ENCODE peak calls at places on chromosomes 12 and 14, in six cellular contexts. Q, G, H, V, J and S are unnamed samples.

GRCh38 chr12:17763365-17763764 is 326.6 kb downstream of the RERGL start:
- DNase-seq in Q (no peak), J (no peak), H (no peak), V (no peak), G (no peak), S (no peak)

GRCh38 chr14:30621354-30621953 is 665 bp upstream of the SCFD1 start:
- DNase-seq in G (peak), H (peak), V (no peak), Q (no peak), J (no peak), S (no peak)

GRCh38 chr12:15280930-15281329 is 41.4 kb upstream of the PTPRO start:
- DNase-seq in H (no peak), Q (no peak), G (no peak), J (no peak), V (no peak), S (no peak)

GRCh38 chr12:761276-761675 is 8.9 kb downstream of the WNK1 start:
- DNase-seq in G (no peak), H (no peak), J (no peak), Q (no peak), V (no peak), S (no peak)

GRCh38 chr12:3293446-3294161 is 197.4 kb upstream of the PRMT8 start:
- DNase-seq in V (no peak), J (no peak), G (no peak), H (no peak), Q (no peak), S (no peak)

GRCh38 chr12:41706376-41706775 is 438.3 kb downstream of the GXYLT1 start:
- DNase-seq in H (no peak), V (no peak), G (no peak), Q (no peak), J (no peak), S (no peak)

GRCh38 chr12:19234171-19234704 is 104.7 kb downstream of the PLEKHA5 start:
- DNase-seq in Q (no peak), V (no peak), H (peak), G (no peak), J (no peak), S (no peak)

GRCh38 chr14:104882325-104882973 is 17.4 kb downstream of the CEP170B start:
- DNase-seq in V (no peak), G (no peak), H (peak), J (peak), Q (peak), S (peak)

GRCh38 chr14:105249175-105250007 is 1.1 kb downstream of the BTBD6 start:
- DNase-seq in V (no peak), J (no peak), G (no peak), Q (no peak), H (peak), S (peak)

GRCh38 chr12:17642340-17642650 is 447.7 kb downstream of the RERGL start:
- DNase-seq in J (no peak), H (no peak), Q (no peak), V (no peak), G (no peak), S (no peak)

GRCh38 chr12:2958432-2959193 is 584 bp upstream of the TEAD4 start:
- DNase-seq in V (no peak), Q (peak), G (peak), H (peak), J (peak), S (peak)

GRCh38 chr12:125734137-125734536 is 668.9 kb downstream of the AACS start:
- DNase-seq in H (no peak), Q (no peak), G (no peak), V (no peak), J (no peak), S (peak)

GRCh38 chr14:29734732-29735131 is 192.9 kb downstream of the PRKD1 start:
- DNase-seq in G (no peak), V (no peak), J (no peak), H (no peak), Q (no peak), S (no peak)

GRCh38 chr12:13196302-13196921 is at the start of gene EMP1:
- DNase-seq in J (no peak), V (peak), G (peak), Q (peak), H (peak), S (peak)

DNA sequence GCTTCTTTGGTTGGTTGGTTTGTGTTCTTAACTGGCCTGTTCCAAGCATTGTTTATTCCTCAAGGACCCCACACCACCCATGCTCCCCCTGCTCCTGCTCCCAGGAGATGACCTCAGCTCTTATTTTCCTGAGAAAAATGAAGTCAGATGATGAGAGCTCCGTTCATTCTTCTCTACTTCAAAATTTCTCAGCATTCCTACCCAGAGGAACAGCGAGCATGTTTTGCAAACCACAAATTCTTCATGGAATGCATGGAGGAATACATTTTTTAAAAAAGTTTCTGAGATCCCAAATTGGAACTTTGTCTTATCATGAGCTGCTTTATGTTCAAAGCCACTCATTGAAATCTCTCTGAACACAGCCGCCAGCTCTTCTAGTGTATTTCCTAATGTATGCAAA is 44.9 kb downstream of the SYNE2 start:
- DNase-seq in G (no peak), H (no peak), Q (no peak), J (no peak), V (no peak), S (no peak)
- TF ChIP-seq JUND in G (no peak), H (peak), Q (no peak), J (no peak), V (no peak), S (no peak)

GRCh38 chr14:68947802-68948201 is 31.3 kb downstream of the ACTN1 start:
- DNase-seq in V (no peak), Q (no peak), G (no peak), J (no peak), H (no peak), S (peak)
- TF ChIP-seq JUND in V (no peak), Q (no peak), G (no peak), J (no peak), H (no peak), S (no peak)

DNA sequence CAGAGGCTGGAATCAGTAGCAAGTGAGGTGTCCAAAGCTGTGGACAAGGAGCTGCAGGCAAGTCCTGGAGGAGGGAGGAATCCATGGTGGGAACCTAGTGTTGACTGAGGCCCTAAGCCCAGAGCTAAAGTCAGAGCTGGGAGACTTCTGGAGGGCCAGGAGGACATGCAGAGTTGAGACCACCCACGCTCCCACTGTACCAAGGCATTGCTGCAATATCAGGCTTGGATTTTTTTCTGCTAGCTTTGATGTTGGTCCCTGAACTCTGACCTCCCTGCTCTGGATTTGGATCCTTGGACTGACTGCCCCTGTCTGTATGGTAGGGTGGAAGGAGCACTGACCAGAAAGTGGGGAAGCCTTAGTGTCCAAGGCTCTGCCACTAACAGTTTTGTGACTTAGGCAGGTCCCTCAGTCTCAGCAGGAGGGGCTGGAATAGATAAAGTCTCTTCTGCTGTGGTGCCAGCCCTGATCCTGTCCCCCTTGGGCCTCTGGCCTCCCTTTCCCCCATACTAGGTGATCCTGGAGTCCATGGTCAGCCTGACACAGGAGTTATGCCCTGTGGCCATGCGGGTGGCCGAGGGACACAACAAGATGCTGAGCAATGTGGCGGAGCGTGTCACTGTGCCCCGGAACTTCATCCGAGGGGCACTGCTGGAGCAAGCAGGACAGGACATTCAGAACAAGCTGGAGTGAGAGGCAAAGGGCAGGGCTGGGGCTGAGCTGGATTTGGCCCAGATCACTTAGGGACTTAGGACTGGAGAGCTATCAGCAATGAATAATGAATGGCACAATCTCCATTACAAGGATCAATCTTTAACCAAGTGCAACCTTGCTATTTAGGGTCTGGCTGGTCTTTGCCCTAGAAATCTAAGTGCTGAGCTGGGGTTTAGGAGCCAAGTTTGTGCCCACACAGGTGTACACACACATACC is 9.4 kb downstream of the CARMIL3 start:
- DNase-seq in Q (no peak), G (no peak), H (peak), J (no peak), V (no peak), S (no peak)
- TF ChIP-seq JUND in Q (no peak), G (no peak), H (no peak), J (no peak), V (no peak), S (no peak)

GRCh38 chr14:60343571-60344071 is 94.6 kb downstream of the PPM1A start:
- DNase-seq in Q (no peak), G (no peak), V (no peak), H (no peak), J (no peak), S (peak)
- TF ChIP-seq JUND in Q (no peak), G (no peak), V (no peak), H (no peak), J (no peak), S (no peak)

GRCh38 chr14:95190346-95190840 is 33.1 kb upstream of the DICER1 start:
- DNase-seq in H (no peak), G (no peak), V (no peak), Q (no peak), J (no peak), S (no peak)
- TF ChIP-seq JUND in H (no peak), G (no peak), V (no peak), Q (no peak), J (no peak), S (no peak)

GRCh38 chr12:57823131-57823907 is 4.8 kb upstream of the AVIL start:
- DNase-seq in G (no peak), Q (no peak), H (no peak), J (no peak), V (no peak), S (no peak)

GRCh38 chr12:57825451-57825850 is 6.9 kb upstream of the AVIL start:
- DNase-seq in J (no peak), H (no peak), Q (no peak), V (no peak), G (no peak), S (no peak)

GRCh38 chr12:57823908-57824640 is 5.5 kb upstream of the AVIL start:
- DNase-seq in Q (no peak), V (no peak), H (no peak), G (no peak), J (no peak), S (no peak)

GRCh38 chr12:57821474-57822214 is 3.1 kb upstream of the AVIL start:
- DNase-seq in G (no peak), Q (no peak), H (no peak), J (no peak), V (no peak), S (no peak)

DNA sequence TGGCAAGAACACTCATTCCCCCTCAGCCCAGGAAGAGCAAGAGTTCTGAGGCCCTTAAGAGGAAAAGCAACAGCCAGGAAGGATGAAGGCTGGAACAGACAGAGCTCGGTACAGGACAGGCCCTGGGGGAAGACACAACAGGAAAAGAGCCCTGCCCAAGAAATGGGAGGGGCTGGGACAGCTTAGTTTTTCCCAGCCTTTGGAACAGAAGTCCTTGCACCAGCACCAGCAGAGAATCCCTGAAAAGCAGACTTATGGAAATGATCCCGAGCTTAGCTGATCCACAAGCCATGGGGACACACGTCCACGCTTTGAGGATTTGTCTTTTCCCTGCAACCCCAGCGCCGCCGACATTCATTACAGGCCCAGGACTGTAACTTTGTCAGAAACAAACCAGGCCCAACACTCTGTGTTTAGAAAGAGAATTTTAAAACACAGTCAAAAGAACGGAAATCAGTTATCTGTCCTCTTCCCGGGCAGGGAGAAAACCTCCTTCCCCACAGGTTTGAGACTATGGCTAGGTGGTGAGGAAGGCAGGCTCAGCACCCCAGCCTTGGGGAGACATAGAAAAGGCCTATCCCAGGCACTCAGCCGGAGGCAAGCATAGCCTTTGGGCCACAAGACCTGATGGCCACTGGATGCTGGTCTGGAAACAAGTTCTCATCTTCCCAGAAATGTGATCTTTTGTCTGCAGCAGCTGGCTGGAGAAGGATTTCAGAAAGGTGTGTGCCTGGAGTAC is 4.0 kb upstream of the AVIL start:
- DNase-seq in Q (no peak), G (no peak), J (no peak), V (no peak), H (no peak), S (no peak)
- TF ChIP-seq JUND in Q (no peak), G (no peak), J (no peak), V (no peak), H (no peak), S (no peak)

DNA sequence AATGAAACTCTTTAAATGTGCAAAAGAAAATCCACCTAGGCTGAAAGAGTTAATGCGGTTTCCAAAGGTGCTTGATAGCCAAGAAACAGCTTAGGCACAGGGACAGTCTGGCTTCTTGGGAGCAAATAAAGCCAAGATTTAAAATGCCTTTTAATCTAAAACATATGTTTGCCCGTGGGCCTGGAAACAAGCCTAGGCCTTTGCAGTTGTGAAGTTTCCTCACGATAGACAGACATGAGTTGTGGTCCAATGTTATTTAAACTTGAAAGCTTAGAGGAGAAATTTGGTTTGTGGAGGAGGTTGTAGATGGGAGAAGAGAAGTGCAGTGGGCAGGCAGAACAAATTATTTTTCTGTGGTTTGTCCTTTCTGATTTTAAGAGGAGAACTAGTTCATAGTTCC is 29.8 kb downstream of the PROX2 start:
- DNase-seq in V (no peak), Q (no peak), H (no peak), J (no peak), G (no peak), S (no peak)
- TF ChIP-seq JUND in V (no peak), Q (no peak), H (no peak), J (no peak), G (no peak), S (no peak)

DNA sequence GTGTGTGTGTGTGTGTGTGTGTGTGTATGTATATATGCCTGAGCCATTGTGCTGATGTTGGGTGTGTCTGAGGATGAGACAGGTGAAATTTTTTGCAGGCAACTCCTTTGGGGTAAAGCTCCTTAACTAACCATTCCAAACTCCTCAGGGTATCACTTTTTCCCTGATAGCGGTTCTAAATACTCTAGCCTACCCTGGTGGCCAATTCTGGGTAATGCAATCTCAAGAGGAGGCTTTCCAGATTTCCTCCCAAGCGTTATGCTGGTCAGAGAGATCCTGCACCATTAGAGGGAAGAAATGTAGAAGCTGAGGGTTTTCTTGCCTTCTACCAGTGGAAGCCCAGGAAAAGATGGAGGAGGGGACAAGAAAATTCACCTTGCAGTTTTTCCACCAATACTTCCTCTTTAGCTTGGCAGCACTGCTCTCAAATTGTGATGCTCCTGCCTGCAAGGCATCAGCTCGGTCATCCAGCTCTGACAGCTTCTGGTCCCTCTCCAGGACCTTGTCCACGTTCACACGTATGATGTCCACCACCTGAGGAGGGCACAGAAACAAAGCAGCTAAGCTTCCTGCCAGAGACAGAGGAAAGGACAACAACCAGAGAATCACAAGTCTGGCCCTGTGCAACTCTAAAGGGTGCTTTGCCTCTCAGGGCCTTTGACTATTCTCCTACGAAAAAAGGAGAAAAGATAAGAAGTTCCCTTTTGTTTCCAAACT is 4.9 kb downstream of the VAMP1 start:
- DNase-seq in H (peak), Q (peak), J (peak), G (peak), V (no peak), S (peak)
- TF ChIP-seq JUND in H (no peak), Q (no peak), J (no peak), G (no peak), V (no peak), S (no peak)